ENCODE peak calls at places on chromosomes 13 and 19, in six cellular contexts. Y, Q, C, T, D and E are unnamed samples.
A peak's percentile ranks its signal among the peaks of the same experiment; 100 is the strongest.

GRCh38 chr19:30555075-30555787 is 183.0 kb downstream of the ZNF536 start:
- DNase-seq in Y (no peak), Q (no peak), C (no peak), T (no peak), D (no peak), E (no peak)

GRCh38 chr13:51958217-51958547 is 53.1 kb downstream of the ATP7B start:
- DNase-seq in Y (no peak), Q (no peak), C (no peak), T (no peak), D (peak; percentile 89), E (no peak)

GRCh38 chr13:20411638-20412342 is 113.9 kb downstream of the CRYL1 start:
- DNase-seq in Y (no peak), Q (no peak), C (no peak), T (no peak), D (no peak), E (no peak)

GRCh38 chr19:6509118-6509971 is 7.2 kb upstream of the TUBB4A start:
- DNase-seq in Y (no peak), Q (no peak), C (peak; percentile 37), T (no peak), D (no peak), E (peak; percentile 60)

GRCh38 chr19:41296323-41296935 is 13.5 kb upstream of the CCDC97 start:
- DNase-seq in Y (no peak), Q (no peak), C (no peak), T (no peak), D (no peak), E (no peak)

GRCh38 chr13:111912991-111913781 is 153.8 kb upstream of the SOX1 start:
- DNase-seq in Y (no peak), Q (no peak), C (no peak), T (no peak), D (no peak), E (no peak)

GRCh38 chr13:96780105-96780504 is 214.2 kb downstream of the OXGR1 start:
- DNase-seq in Y (no peak), Q (no peak), C (no peak), T (no peak), D (no peak), E (no peak)

GRCh38 chr19:46875657-46876056 is 14.9 kb downstream of the ARHGAP35 start:
- DNase-seq in Y (no peak), Q (no peak), C (no peak), T (no peak), D (no peak), E (no peak)

GRCh38 chr13:35711909-35712308 is 235.4 kb upstream of the MAB21L1 start:
- DNase-seq in Y (no peak), Q (no peak), C (no peak), T (no peak), D (no peak), E (no peak)

GRCh38 chr13:32211788-32212187 is 103.4 kb downstream of the ZAR1L start:
- DNase-seq in Y (no peak), Q (peak; percentile 92), C (no peak), T (peak; percentile 95), D (no peak), E (no peak)

GRCh38 chr13:94700051-94700535 is 12.3 kb downstream of the SOX21 start:
- DNase-seq in Y (no peak), Q (no peak), C (no peak), T (no peak), D (no peak), E (no peak)

GRCh38 chr13:21232196-21232595 is 55.7 kb downstream of the MRPL57 start:
- DNase-seq in Y (no peak), Q (peak; percentile 6), C (peak; percentile 27), T (peak; percentile 34), D (no peak), E (no peak)

GRCh38 chr13:66137384-66137783 is 1092.8 kb downstream of the PCDH9 start:
- DNase-seq in Y (no peak), Q (no peak), C (no peak), T (no peak), D (no peak), E (no peak)

GRCh38 chr19:3034845-3035541 is 5.9 kb upstream of the TLE2 start:
- DNase-seq in Y (no peak), Q (no peak), C (peak; percentile 37), T (peak; percentile 35), D (peak; percentile 48), E (peak; percentile 60)

GRCh38 chr13:30159446-30159839 is 147.9 kb downstream of the KATNAL1 start:
- DNase-seq in Y (no peak), Q (peak; percentile 62), C (no peak), T (peak; percentile 94), D (no peak), E (no peak)

GRCh38 chr13:36098080-36098479 is 33.1 kb downstream of the DCLK1 start:
- DNase-seq in Y (no peak), Q (no peak), C (no peak), T (no peak), D (no peak), E (no peak)

GRCh38 chr19:35720163-35720524 is 2.3 kb downstream of the KMT2B start:
- DNase-seq in Y (no peak), Q (no peak), C (no peak), T (no peak), D (no peak), E (no peak)

GRCh38 chr19:40282920-40283319 is 2.2 kb downstream of the AKT2 start:
- DNase-seq in Y (no peak), Q (no peak), C (no peak), T (peak; percentile 22), D (no peak), E (no peak)

GRCh38 chr19:35868172-35868822 is at the start of gene APLP1:
- DNase-seq in Y (no peak), Q (no peak), C (peak; percentile 66), T (no peak), D (peak; percentile 49), E (peak; percentile 80)

GRCh38 chr13:80262051-80262695 is 78.8 kb downstream of the SPRY2 start:
- DNase-seq in Y (no peak), Q (no peak), C (no peak), T (no peak), D (no peak), E (no peak)

GRCh38 chr19:46787331-46788100 is 878 bp downstream of the SLC1A5 start:
- DNase-seq in Y (no peak), Q (no peak), C (peak; percentile 75), T (peak; percentile 63), D (peak; percentile 20), E (peak; percentile 74)

GRCh38 chr13:54185101-54185500 is 1156.5 kb downstream of the OLFM4 start:
- DNase-seq in Y (no peak), Q (no peak), C (no peak), T (no peak), D (no peak), E (no peak)

GRCh38 chr19:5718032-5718578 is 1.8 kb downstream of the LONP1 start:
- DNase-seq in Y (no peak), Q (peak; percentile 10), C (no peak), T (peak; percentile 72), D (no peak), E (no peak)

GRCh38 chr13:76016799-76017198 is 380.7 kb downstream of the LMO7 start:
- DNase-seq in Y (peak; percentile 35), Q (no peak), C (no peak), T (peak; percentile 23), D (peak; percentile 44), E (peak; percentile 16)

GRCh38 chr19:49428547-49429451 is 3.6 kb downstream of the GFY start:
- DNase-seq in Y (no peak), Q (no peak), C (no peak), T (no peak), D (no peak), E (no peak)

GRCh38 chr13:77789386-77789785 is 91.9 kb downstream of the SLAIN1 start:
- DNase-seq in Y (no peak), Q (no peak), C (no peak), T (no peak), D (no peak), E (no peak)

DNA sequence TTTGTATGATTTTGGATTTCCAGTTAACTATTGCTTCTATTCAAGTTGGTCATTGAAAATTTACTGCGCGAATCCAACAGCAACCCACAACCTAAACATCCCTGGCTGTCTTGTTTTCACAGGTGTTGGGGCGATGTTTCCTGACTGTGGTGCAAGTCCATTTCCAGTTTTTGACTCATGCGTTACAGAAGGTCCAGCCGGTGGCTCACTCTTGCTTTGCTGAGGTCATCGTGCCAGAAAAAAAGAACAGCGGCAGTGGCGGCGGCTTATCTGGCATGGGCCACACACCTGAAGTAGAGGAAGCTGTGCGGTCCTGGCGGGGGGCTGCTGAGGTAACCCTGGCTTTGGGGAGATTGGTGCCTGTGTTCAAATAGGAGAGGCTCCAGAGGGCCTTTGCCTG is 45.2 kb upstream of the GPI start:
- DNase-seq in Y (no peak), Q (no peak), C (peak; percentile 44), T (peak; percentile 80), D (no peak), E (no peak)
- H3K27ac ChIP-seq in Y (no peak overlapping the region), Q (no peak overlapping the region), C (peak overlapping the region; percentile 72), T (no peak overlapping the region), D (peak overlapping the region; percentile 53), E (no peak overlapping the region)

DNA sequence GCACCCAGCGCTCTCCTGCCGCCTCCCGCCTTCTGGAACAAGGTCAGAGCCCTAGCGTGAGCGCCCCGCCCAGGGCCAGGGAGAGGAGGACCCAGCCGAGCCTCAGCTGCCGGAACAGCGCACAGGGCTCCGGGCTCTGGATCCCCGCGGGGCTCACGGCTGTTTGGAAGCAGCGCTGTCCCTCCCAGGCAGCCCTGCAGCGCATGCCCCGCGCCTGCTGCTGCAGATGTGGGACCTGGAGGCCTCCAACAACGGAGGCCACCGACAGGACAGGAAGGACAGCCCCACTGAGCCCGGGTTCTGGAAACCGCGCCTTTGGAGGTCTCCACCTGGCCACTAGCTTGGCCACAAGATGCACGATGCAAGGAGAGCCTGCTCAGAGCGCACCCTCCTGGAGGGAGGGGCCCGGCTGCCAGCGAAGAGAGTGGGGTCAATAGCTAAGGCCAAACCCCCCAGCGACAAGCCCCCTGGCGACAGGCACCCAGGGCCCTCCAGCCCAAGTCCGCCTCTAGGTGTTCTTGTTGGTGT is 12.6 kb downstream of the ZSCAN18 start:
- DNase-seq in Y (no peak), Q (no peak), C (no peak), T (no peak), D (no peak), E (no peak)
- H3K9me3 ChIP-seq in Y (peaks cover 16% of the 10 kb centered on the region), Q (peaks cover 89% of the 10 kb centered on the region), C (peaks cover 66% of the 10 kb centered on the region), T (peaks cover 82% of the 10 kb centered on the region), D (peaks cover 7% of the 10 kb centered on the region), E (peaks cover 88% of the 10 kb centered on the region)

DNA sequence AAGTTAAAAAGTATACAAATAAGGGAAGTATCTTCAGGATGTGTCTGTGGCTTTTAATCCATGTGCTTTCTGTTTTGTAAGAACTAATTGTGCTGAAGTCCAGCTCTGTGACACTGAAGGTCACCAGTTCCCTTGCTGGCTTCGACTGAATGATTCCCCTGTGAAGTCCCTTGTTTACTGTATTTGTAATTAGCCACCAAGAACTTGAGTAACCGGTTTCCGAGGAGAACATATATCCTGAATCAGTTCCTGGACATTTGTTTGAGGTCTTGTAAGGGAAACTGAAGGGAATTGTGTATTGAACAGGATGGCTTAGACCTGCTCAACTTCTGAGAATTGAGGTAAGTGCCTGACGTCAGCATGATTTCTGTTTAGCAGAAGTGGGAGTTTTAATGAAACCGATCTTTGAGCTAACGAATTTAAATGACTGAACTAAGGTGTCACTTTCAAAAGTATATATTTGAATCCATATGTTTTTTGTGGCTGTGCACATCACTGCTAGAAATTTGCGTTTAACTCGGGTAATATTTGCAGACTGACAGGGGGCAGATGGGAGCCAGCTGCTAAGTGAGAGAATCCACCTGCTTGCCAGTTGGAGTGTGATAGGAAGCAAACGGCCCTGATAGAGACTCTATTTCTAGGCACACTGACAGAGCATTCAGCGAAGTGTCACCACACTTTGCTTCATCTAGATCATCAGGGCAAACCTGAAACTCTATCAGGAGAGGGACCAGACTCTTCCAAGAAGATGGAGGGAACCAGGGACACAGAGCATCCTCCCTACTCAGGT is 530.0 kb downstream of the RFC3 start:
- DNase-seq in Y (no peak), Q (no peak), C (no peak), T (no peak), D (peak; percentile 15), E (no peak)
- H3K27ac ChIP-seq in Y (no peak overlapping the region), Q (no peak overlapping the region), C (no peak overlapping the region), T (no peak overlapping the region), D (no peak overlapping the region), E (no peak overlapping the region)

GRCh38 chr19:44232867-44233266 is 20.5 kb downstream of the ZNF227 start:
- DNase-seq in Y (no peak), Q (no peak), C (no peak), T (no peak), D (no peak), E (no peak)
- H3K9me3 ChIP-seq in Y (peaks cover 11% of the 10 kb centered on the region), Q (peaks cover 6% of the 10 kb centered on the region), C (peaks cover 54% of the 10 kb centered on the region), T (peaks cover 23% of the 10 kb centered on the region), D (peaks cover 4% of the 10 kb centered on the region), E (peaks cover 93% of the 10 kb centered on the region)